ENCODE peak calls at places on chromosomes 2 and 18, in six cellular contexts. N is ecto neural progenitor cell; I is HCEC 1CT; W is effector CD4-positive, alpha-beta T cell; G is HT1080; H is stomach. U is an unnamed sample.

GRCh38 chr18:11871501-11871900 is 20.3 kb downstream of the CHMP1B start:
- DNase-seq in N (no peak), I (peak; percentile 29), W (no peak), G (no peak), H (no peak), U (no peak)

GRCh38 chr18:46213295-46213694 is 109.1 kb downstream of the HAUS1 start:
- DNase-seq in N (no peak), I (peak; percentile 10), W (no peak), G (no peak), H (no peak), U (no peak)

GRCh38 chr2:73172963-73173362 is 29.4 kb upstream of the NOTO start:
- DNase-seq in N (no peak), I (no peak), W (no peak), G (peak; percentile 50), H (no peak), U (no peak)

GRCh38 chr18:42649636-42650035 is 465.8 kb downstream of the RIT2 start:
- DNase-seq in N (no peak), I (no peak), W (no peak), G (peak; percentile 49), H (no peak), U (no peak)

GRCh38 chr2:98898423-98898841 is 37.6 kb downstream of the CRACDL start:
- DNase-seq in N (no peak), I (no peak), W (no peak), G (no peak), H (no peak), U (no peak)

GRCh38 chr18:37254973-37255372 is 310.6 kb downstream of the CELF4 start:
- DNase-seq in N (no peak), I (no peak), W (no peak), G (no peak), H (no peak), U (no peak)

GRCh38 chr2:55587-56448 is 9.5 kb upstream of the FAM110C start:
- DNase-seq in N (no peak), I (no peak), W (no peak), G (no peak), H (no peak), U (no peak)

GRCh38 chr18:57194070-57194469 is 47.2 kb downstream of the BOD1L2 start:
- DNase-seq in N (no peak), I (no peak), W (no peak), G (no peak), H (no peak), U (no peak)

GRCh38 chr2:112765251-112765650 is 842 bp upstream of the CKAP2L start:
- DNase-seq in N (no peak), I (no peak), W (no peak), G (no peak), H (no peak), U (no peak)

GRCh38 chr18:31244737-31245432 is 73.1 kb upstream of the DSG1 start:
- DNase-seq in N (no peak), I (no peak), W (no peak), G (no peak), H (no peak), U (no peak)

GRCh38 chr2:109208071-109208950 is 79.3 kb downstream of the SH3RF3 start:
- DNase-seq in N (no peak), I (peak; percentile 90), W (no peak), G (peak; percentile 58), H (no peak), U (no peak)

GRCh38 chr2:12032975-12033374 is 286.5 kb downstream of the LPIN1 start:
- DNase-seq in N (no peak), I (peak; percentile 23), W (no peak), G (no peak), H (no peak), U (no peak)

GRCh38 chr2:223306371-223306770 is 254.4 kb downstream of the KCNE4 start:
- DNase-seq in N (no peak), I (peak; percentile 24), W (no peak), G (peak; percentile 60), H (no peak), U (no peak)

GRCh38 chr2:69168144-69168813 is 155.3 kb downstream of the ANTXR1 start:
- DNase-seq in N (no peak), I (peak; percentile 63), W (no peak), G (no peak), H (no peak), U (no peak)

GRCh38 chr2:65514555-65515195 is 82.3 kb upstream of the SPRED2 start:
- DNase-seq in N (no peak), I (peak; percentile 39), W (no peak), G (no peak), H (no peak), U (no peak)

GRCh38 chr2:240689975-240690374 is 1.7 kb upstream of the AQP12A start:
- DNase-seq in N (no peak), I (no peak), W (no peak), G (no peak), H (no peak), U (no peak)

GRCh38 chr2:40300391-40300790 is 151.5 kb downstream of the SLC8A1 start:
- DNase-seq in N (no peak), I (no peak), W (no peak), G (no peak), H (no peak), U (no peak)

GRCh38 chr2:109030870-109031480 is 42.0 kb upstream of the EDAR start:
- DNase-seq in N (no peak), I (no peak), W (no peak), G (no peak), H (no peak), U (no peak)

GRCh38 chr2:236785611-236786057 is 216.0 kb downstream of the ACKR3 start:
- DNase-seq in N (no peak), I (no peak), W (no peak), G (no peak), H (no peak), U (no peak)

GRCh38 chr2:160484859-160485520 is 8.6 kb downstream of the RBMS1 start:
- DNase-seq in N (no peak), I (no peak), W (no peak), G (no peak), H (no peak), U (no peak)

GRCh38 chr2:216936954-216937357 is 77.1 kb upstream of the TNP1 start:
- DNase-seq in N (no peak), I (no peak), W (no peak), G (no peak), H (no peak), U (no peak)

U was measured in lower lobe of right lung.